ENCODE peak calls at places on chromosomes 11 and 22, in five cellular contexts. B, U, L, O and R are unnamed samples.

GRCh38 chr11:44219830-44220778 is 89.8 kb downstream of the ALX4 start:
- DNase-seq in L (no peak), O (no peak), B (no peak), U (no peak), R (no peak)

GRCh38 chr11:69242583-69242940 is 51.4 kb upstream of the MYEOV start:
- DNase-seq in L (no peak), B (no peak), O (no peak), U (peak), R (no peak)

GRCh38 chr11:57649826-57650738 is at the start of gene YPEL4:
- DNase-seq in B (no peak), L (peak), U (peak), O (no peak), R (peak)

GRCh38 chr11:76371170-76371569 is 9.8 kb downstream of the THAP12 start:
- DNase-seq in U (no peak), B (no peak), L (peak), O (peak), R (no peak)

GRCh38 chr11:21988477-21988876 is 204.4 kb upstream of the ANO5 start:
- DNase-seq in L (no peak), O (no peak), B (no peak), U (no peak), R (no peak)

GRCh38 chr11:34036456-34036855 is 15.1 kb upstream of the CAPRIN1 start:
- DNase-seq in O (no peak), L (no peak), B (no peak), U (no peak), R (no peak)

GRCh38 chr11:114158886-114159285 is 99.4 kb downstream of the ZBTB16 start:
- DNase-seq in B (no peak), O (no peak), L (no peak), U (no peak), R (no peak)

GRCh38 chr11:27116684-27117083 is 76.1 kb downstream of the BBOX1 start:
- DNase-seq in U (no peak), O (peak), L (no peak), B (no peak), R (no peak)

GRCh38 chr11:86103808-86104207 is 34.9 kb upstream of the PICALM start:
- DNase-seq in U (no peak), L (no peak), O (no peak), B (no peak), R (no peak)

GRCh38 chr11:117910941-117911630 is 18.1 kb downstream of the TMPRSS13 start:
- DNase-seq in O (no peak), L (no peak), U (no peak), B (no peak), R (no peak)

GRCh38 chr11:113628912-113629311 is 77.2 kb downstream of the TMPRSS5 start:
- DNase-seq in B (no peak), L (no peak), U (no peak), O (no peak), R (no peak)

GRCh38 chr11:111765984-111766833 is at the start of gene PPP2R1B:
- DNase-seq in B (no peak), L (peak), U (peak), O (no peak), R (peak)

GRCh38 chr11:124745835-124746620 is 6.0 kb downstream of the VSIG2 start:
- DNase-seq in U (no peak), L (peak), O (no peak), B (no peak), R (no peak)
- TF ChIP-seq CTCF in U (no peak), L (peak), O (peak), B (no peak), R (no peak)

GRCh38 chr22:43269325-43270040 is 73.7 kb downstream of the SCUBE1 start:
- DNase-seq in L (no peak), O (no peak), U (no peak), B (no peak), R (no peak)

GRCh38 chr22:43272301-43272700 is 70.9 kb downstream of the SCUBE1 start:
- DNase-seq in L (no peak), U (no peak), O (no peak), B (no peak), R (no peak)

GRCh38 chr22:43270949-43271348 is 72.2 kb downstream of the SCUBE1 start:
- DNase-seq in L (no peak), U (no peak), B (no peak), O (no peak), R (no peak)

GRCh38 chr22:43268261-43268660 is 74.9 kb downstream of the SCUBE1 start:
- DNase-seq in L (no peak), B (no peak), O (no peak), U (no peak), R (no peak)

DNA sequence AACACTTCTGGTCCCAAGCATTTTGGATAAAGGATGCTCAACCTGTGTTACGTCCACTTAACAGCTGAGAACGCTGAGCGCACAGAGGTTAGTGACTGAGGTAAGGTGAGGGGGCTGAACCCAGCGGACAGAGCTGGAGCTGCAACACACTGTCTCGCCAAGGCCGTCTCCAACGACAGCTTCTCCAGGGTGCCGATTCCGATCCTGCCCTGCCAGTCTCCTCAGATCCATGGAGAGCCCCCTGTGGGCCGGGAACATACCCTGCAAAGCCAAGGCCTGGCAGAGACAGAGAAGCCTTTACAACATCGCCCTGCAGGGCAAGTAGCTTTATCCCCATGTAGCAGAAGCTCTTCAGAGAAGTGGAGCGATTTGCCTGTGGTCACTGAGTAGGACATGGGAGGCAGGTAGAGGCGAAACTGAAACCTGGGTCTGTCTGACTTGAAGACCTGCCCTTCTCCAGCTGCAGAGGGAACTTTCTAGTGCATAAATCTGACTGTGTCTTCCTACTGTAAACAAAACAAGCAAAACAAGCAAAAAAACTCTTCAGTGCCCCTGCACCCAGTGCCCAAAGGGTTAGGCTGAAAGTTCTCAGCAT is 72.8 kb downstream of the SCUBE1 start:
- DNase-seq in U (no peak), L (peak), B (no peak), O (no peak), R (peak)
- TF ChIP-seq CTCF in U (no peak), L (no peak), B (no peak), O (no peak), R (peak)

GRCh38 chr22:23984430-23984829 is 4.5 kb downstream of the GSTT2 start:
- DNase-seq in B (no peak), O (no peak), L (no peak), U (no peak), R (peak)
- TF ChIP-seq CTCF in B (peak), O (peak), L (peak), U (peak), R (peak)

GRCh38 chr11:36376888-36377758 is 81.0 kb downstream of the PRR5L start:
- DNase-seq in B (no peak), L (peak), U (peak), O (no peak), R (peak)
- TF ChIP-seq CTCF in B (peak), L (peak), U (peak), O (peak), R (no peak)

DNA sequence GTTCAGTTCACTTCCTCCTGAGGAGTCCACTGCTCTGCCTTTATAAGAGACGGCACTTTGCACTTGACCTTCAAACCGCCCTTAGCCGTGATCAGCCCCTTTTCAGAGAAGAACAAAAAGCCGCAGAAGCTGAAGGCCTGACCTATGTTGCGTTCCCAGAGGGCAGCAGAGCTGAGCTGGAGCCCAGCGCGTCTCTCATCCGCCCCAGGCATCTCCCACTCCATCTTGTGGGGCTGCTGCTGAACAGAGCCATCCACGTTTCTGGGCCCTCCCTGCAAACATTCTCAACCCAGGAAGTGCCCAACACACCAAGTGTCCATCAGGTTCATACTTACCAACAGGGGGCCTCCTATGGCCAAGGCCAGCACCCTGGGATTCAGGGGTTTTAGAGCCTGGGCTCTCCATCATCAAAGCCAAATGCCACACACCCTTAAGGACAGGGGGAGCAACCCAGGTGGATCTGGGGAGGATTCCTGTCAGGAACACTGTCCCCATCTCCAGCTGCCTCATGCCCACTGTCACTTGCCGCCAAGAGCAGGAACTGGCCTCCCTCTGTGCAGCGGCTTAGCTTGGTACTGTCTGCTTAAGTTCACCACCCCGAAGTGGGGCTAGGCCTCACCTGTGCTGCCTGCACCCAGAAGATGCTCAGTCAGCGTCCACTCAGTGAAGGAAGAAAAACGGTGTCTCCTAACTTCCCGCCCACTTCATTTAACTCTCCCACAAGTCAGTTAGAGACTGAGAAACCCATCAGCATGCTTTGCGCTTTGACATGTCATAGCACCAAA is 16.0 kb upstream of the EFCAB6 start:
- DNase-seq in L (no peak), U (no peak), B (no peak), O (no peak), R (no peak)
- TF ChIP-seq CTCF in L (no peak), U (no peak), B (no peak), O (no peak), R (no peak)